ENCODE peak calls at places on chromosomes 1 and 21, in eight cellular contexts. R is activated naive CD8-positive, alpha-beta T cell treated with anti-CD3 and anti-CD28 coated beads, Interleukin-2, amount 10 ng/mL, durations not matched to agents 7 days and 5 days; A is natural killer cell; D is CD4-positive, alpha-beta T cell; Y is heart right ventricle; B is right lobe of liver; F is upper lobe of right lung; G is activated CD8-positive, alpha-beta T cell treated with anti-CD3 and anti-CD28 coated beads for 36 hours. L is an unnamed sample.

GRCh38 chr1:223161321-223161720 is 18.3 kb upstream of the TLR5 start:
- ATAC-seq in R (no peak), A (no peak), D (peak; percentile 51), Y (no peak), B (no peak), F (no peak), G (peak; percentile 30), L (no peak)

GRCh38 chr1:61606448-61607312 is 118.3 kb downstream of the TM2D1 start:
- ATAC-seq in R (no peak), A (no peak), D (no peak), Y (peak; percentile 94), B (no peak), F (peak; percentile 57), G (no peak), L (no peak)

GRCh38 chr21:41059871-41060270 is 108.1 kb upstream of the BACE2 start:
- ATAC-seq in R (no peak), A (no peak), D (no peak), Y (no peak), B (no peak), F (no peak), G (no peak), L (no peak)

GRCh38 chr1:27430903-27431653 is 38.7 kb downstream of the GPR3 start:
- ATAC-seq in R (peak; percentile 79), A (peak; percentile 71), D (peak; percentile 87), Y (peak; percentile 38), B (peak; percentile 54), F (peak; percentile 68), G (peak; percentile 41), L (no peak)

GRCh38 chr1:56056438-56057312 is 522.7 kb downstream of the PLPP3 start:
- ATAC-seq in R (no peak), A (no peak), D (no peak), Y (peak; percentile 52), B (no peak), F (no peak), G (no peak), L (no peak)

GRCh38 chr1:160951443-160952128 is 3.0 kb downstream of the ITLN2 start:
- ATAC-seq in R (peak; percentile 88), A (peak; percentile 83), D (peak; percentile 91), Y (peak; percentile 68), B (peak; percentile 92), F (peak; percentile 92), G (peak; percentile 93), L (peak; percentile 94)

GRCh38 chr1:118989006-118989736 is 1.0 kb upstream of the TBX15 start:
- ATAC-seq in R (no peak), A (no peak), D (no peak), Y (no peak), B (no peak), F (no peak), G (no peak), L (no peak)

GRCh38 chr1:204384636-204385354 is 25.1 kb upstream of the PLEKHA6 start:
- ATAC-seq in R (no peak), A (no peak), D (no peak), Y (peak; percentile 65), B (peak; percentile 17), F (no peak), G (no peak), L (peak; percentile 83)

GRCh38 chr1:34113362-34113761 is 51.7 kb downstream of the CSMD2 start:
- ATAC-seq in R (no peak), A (no peak), D (no peak), Y (no peak), B (no peak), F (no peak), G (no peak), L (no peak)

GRCh38 chr1:1758692-1759455 is 19.4 kb downstream of the NADK start:
- ATAC-seq in R (no peak), A (peak; percentile 80), D (no peak), Y (peak; percentile 74), B (peak; percentile 80), F (peak; percentile 93), G (no peak), L (no peak)

GRCh38 chr21:37193006-37193405 is 74.1 kb downstream of the VPS26C start:
- ATAC-seq in R (no peak), A (no peak), D (no peak), Y (no peak), B (no peak), F (no peak), G (no peak), L (no peak)

GRCh38 chr1:200428482-200429205 is 18.8 kb upstream of the ZNF281 start:
- ATAC-seq in R (no peak), A (no peak), D (no peak), Y (no peak), B (no peak), F (no peak), G (no peak), L (peak; percentile 33)

GRCh38 chr1:153306303-153307220 is 6.2 kb downstream of the PGLYRP3 start:
- ATAC-seq in R (no peak), A (no peak), D (no peak), Y (no peak), B (no peak), F (peak; percentile 72), G (no peak), L (no peak)

GRCh38 chr1:110657351-110657750 is 17.4 kb downstream of the KCNA3 start:
- ATAC-seq in R (no peak), A (no peak), D (no peak), Y (no peak), B (no peak), F (no peak), G (no peak), L (no peak)

GRCh38 chr1:7583291-7584096 is 187.6 kb upstream of the VAMP3 start:
- ATAC-seq in R (no peak), A (no peak), D (no peak), Y (no peak), B (no peak), F (no peak), G (no peak), L (no peak)

GRCh38 chr1:200992382-200993101 is 31.0 kb downstream of the KIF21B start:
- ATAC-seq in R (no peak), A (no peak), D (no peak), Y (no peak), B (no peak), F (no peak), G (no peak), L (no peak)

GRCh38 chr1:208025036-208025435 is 114.1 kb upstream of the CD34 start:
- ATAC-seq in R (no peak), A (no peak), D (no peak), Y (no peak), B (no peak), F (no peak), G (no peak), L (no peak)